ENCODE peak calls at places on chromosome 2, in eight cellular contexts. C is putamen; P is stimulated activated CD8-positive, alpha-beta memory T cell treated with anti-CD3 and anti-CD28 coated beads, Interleukin-15, amount 100 ng/mL, for 24 hours; R is fibroblast of the conjunctiva; D is RPMI7951; S is lower lobe of right lung; V is GM13977; O is iris pigment epithelial cell. K is an unnamed sample.

GRCh38 chr2:18701981-18702380 is 112.6 kb upstream of the NT5C1B start:
- DNase-seq in C (no peak), P (no peak), R (peak; percentile 14), D (peak; percentile 69), S (no peak), V (no peak), O (peak; percentile 67), K (no peak)

GRCh38 chr2:168326578-168326977 is 79.2 kb upstream of the STK39 start:
- DNase-seq in C (no peak), P (no peak), R (no peak), D (no peak), S (no peak), V (no peak), O (no peak), K (no peak)

GRCh38 chr2:28645553-28645952 is 106.1 kb upstream of the PPP1CB start:
- DNase-seq in C (no peak), P (no peak), R (no peak), D (no peak), S (no peak), V (no peak), O (no peak), K (no peak)

GRCh38 chr2:239630618-239631286 is 229.9 kb upstream of the HDAC4 start:
- DNase-seq in C (no peak), P (no peak), R (peak; percentile 56), D (peak; percentile 88), S (no peak), V (no peak), O (peak; percentile 19), K (no peak)

GRCh38 chr2:224248944-224249371 is 152.9 kb downstream of the FAM124B start:
- DNase-seq in C (no peak), P (no peak), R (no peak), D (peak; percentile 28), S (no peak), V (no peak), O (no peak), K (peak; percentile 19)

GRCh38 chr2:133200684-133201421 is 367.4 kb downstream of the NCKAP5 start:
- DNase-seq in C (no peak), P (no peak), R (peak; percentile 91), D (peak; percentile 89), S (no peak), V (no peak), O (peak; percentile 98), K (peak; percentile 82)

GRCh38 chr2:20424300-20425290 is 22.3 kb upstream of the RHOB start:
- DNase-seq in C (peak; percentile 52), P (no peak), R (peak; percentile 65), D (peak; percentile 99), S (peak; percentile 71), V (peak; percentile 54), O (peak; percentile 89), K (peak; percentile 97)

GRCh38 chr2:47264183-47264582 is 109.1 kb upstream of the STPG4 start:
- DNase-seq in C (no peak), P (no peak), R (no peak), D (no peak), S (no peak), V (no peak), O (no peak), K (no peak)

GRCh38 chr2:223644116-223644515 is 42.0 kb upstream of the SCG2 start:
- DNase-seq in C (no peak), P (no peak), R (no peak), D (no peak), S (no peak), V (no peak), O (no peak), K (no peak)

GRCh38 chr2:189799531-189799930 is 15.3 kb downstream of the PMS1 start:
- DNase-seq in C (no peak), P (no peak), R (peak; percentile 47), D (peak; percentile 79), S (no peak), V (no peak), O (peak; percentile 82), K (peak; percentile 77)

GRCh38 chr2:206764673-206765241 is 371 bp downstream of the MDH1B start:
- DNase-seq in C (no peak), P (no peak), R (no peak), D (no peak), S (no peak), V (no peak), O (no peak), K (no peak)

GRCh38 chr2:188668017-188668663 is 306.0 kb upstream of the COL3A1 start:
- DNase-seq in C (no peak), P (no peak), R (peak; percentile 92), D (peak; percentile 66), S (no peak), V (no peak), O (peak; percentile 99), K (peak; percentile 77)

GRCh38 chr2:61543062-61543461 is 4.9 kb upstream of the XPO1 start:
- DNase-seq in C (no peak), P (no peak), R (no peak), D (no peak), S (no peak), V (no peak), O (no peak), K (no peak)

GRCh38 chr2:137675584-137676327 is 288.5 kb upstream of the HNMT start:
- DNase-seq in C (no peak), P (no peak), R (no peak), D (no peak), S (peak; percentile 52), V (no peak), O (no peak), K (no peak)

GRCh38 chr2:216665717-216666116 is 29.6 kb downstream of the IGFBP5 start:
- DNase-seq in C (no peak), P (no peak), R (no peak), D (no peak), S (no peak), V (no peak), O (no peak), K (no peak)

GRCh38 chr2:8573234-8573941 is 108.5 kb upstream of the ID2 start:
- DNase-seq in C (no peak), P (no peak), R (no peak), D (no peak), S (no peak), V (no peak), O (no peak), K (no peak)

GRCh38 chr2:160753331-160753654 is 259.7 kb upstream of the RBMS1 start:
- DNase-seq in C (no peak), P (no peak), R (no peak), D (no peak), S (no peak), V (no peak), O (no peak), K (no peak)

GRCh38 chr2:239344857-239345216 is 56.0 kb downstream of the HDAC4 start:
- DNase-seq in C (no peak), P (no peak), R (no peak), D (no peak), S (peak; percentile 65), V (no peak), O (no peak), K (no peak)

GRCh38 chr2:240365971-240366471 is 69.4 kb upstream of the GPC1 start:
- DNase-seq in C (no peak), P (no peak), R (no peak), D (no peak), S (peak; percentile 22), V (no peak), O (no peak), K (no peak)

GRCh38 chr2:45748239-45748638 is 96.8 kb downstream of the PRKCE start:
- DNase-seq in C (no peak), P (no peak), R (peak; percentile 94), D (peak; percentile 70), S (no peak), V (no peak), O (peak; percentile 86), K (no peak)

GRCh38 chr2:236396818-236397350 is 132.7 kb upstream of the ASB18 start:
- DNase-seq in C (no peak), P (no peak), R (no peak), D (no peak), S (no peak), V (no peak), O (no peak), K (no peak)

GRCh38 chr2:108316194-108316880 is 27.6 kb downstream of the SULT1C2 start:
- DNase-seq in C (no peak), P (no peak), R (no peak), D (no peak), S (no peak), V (no peak), O (no peak), K (no peak)

GRCh38 chr2:217412721-217413120 is 552.9 kb upstream of the TNP1 start:
- DNase-seq in C (no peak), P (no peak), R (no peak), D (peak; percentile 82), S (no peak), V (no peak), O (no peak), K (peak; percentile 73)

GRCh38 chr2:217680376-217680775 is 322.4 kb downstream of the TNS1 start:
- DNase-seq in C (no peak), P (no peak), R (no peak), D (no peak), S (no peak), V (no peak), O (no peak), K (no peak)

GRCh38 chr2:45497355-45497754 is 113.7 kb downstream of the SRBD1 start:
- DNase-seq in C (peak; percentile 65), P (no peak), R (no peak), D (no peak), S (no peak), V (peak; percentile 28), O (peak; percentile 45), K (no peak)

GRCh38 chr2:237885931-237886701 is 26.7 kb downstream of the RAMP1 start:
- DNase-seq in C (no peak), P (no peak), R (no peak), D (no peak), S (peak; percentile 44), V (no peak), O (no peak), K (no peak)

GRCh38 chr2:102185347-102185746 is 1.5 kb upstream of the IL1RL2 start:
- DNase-seq in C (no peak), P (no peak), R (no peak), D (peak; percentile 35), S (no peak), V (no peak), O (peak; percentile 39), K (no peak)

GRCh38 chr2:40173276-40173675 is 278.6 kb downstream of the SLC8A1 start:
- DNase-seq in C (no peak), P (no peak), R (no peak), D (peak; percentile 37), S (no peak), V (no peak), O (no peak), K (no peak)

GRCh38 chr2:238441262-238442114 is 14.8 kb downstream of the ASB1 start:
- DNase-seq in C (no peak), P (no peak), R (no peak), D (no peak), S (no peak), V (no peak), O (peak; percentile 43), K (peak; percentile 28)

GRCh38 chr2:158969162-158969716 is 799 bp downstream of the TANC1 start:
- DNase-seq in C (no peak), P (no peak), R (no peak), D (no peak), S (no peak), V (no peak), O (peak; percentile 17), K (no peak)

GRCh38 chr2:12284037-12284436 is 432.7 kb upstream of the TRIB2 start:
- DNase-seq in C (no peak), P (no peak), R (no peak), D (no peak), S (no peak), V (no peak), O (no peak), K (no peak)

GRCh38 chr2:157395811-157396210 is 48.1 kb downstream of the CYTIP start:
- DNase-seq in C (no peak), P (no peak), R (no peak), D (no peak), S (no peak), V (no peak), O (no peak), K (no peak)

GRCh38 chr2:54569745-54570296 is 113.7 kb downstream of the SPTBN1 start:
- DNase-seq in C (no peak), P (no peak), R (no peak), D (no peak), S (no peak), V (no peak), O (no peak), K (no peak)

GRCh38 chr2:233655043-233655442 is 16.7 kb upstream of the UGT1A9 start:
- DNase-seq in C (no peak), P (no peak), R (no peak), D (no peak), S (no peak), V (no peak), O (no peak), K (no peak)